ENCODE peak calls at places on chromosomes 3 and 15, in ten cellular contexts. Q is GM23248; X is NCI-H1092; O is cerebellar nuclear complex; T is C1 segment of cervical spinal cord; P is DMS 273 treated with DMSO at 0.1 percent for 48 hours; V is activated naive CD8-positive, alpha-beta T cell treated with anti-CD3 and anti-CD28 coated beads for 36 hours; S is NCI-H2081; D is NCI-H1436; N is left colon. U is an unnamed sample.

GRCh38 chr15:61195116-61196002 is 33.7 kb downstream of the RORA start:
- DNase-seq in Q (peak; percentile 61), X (peak; percentile 18), O (no peak), T (no peak), P (peak; percentile 1), V (no peak), S (no peak), D (no peak), N (no peak), U (no peak)

GRCh38 chr15:80588801-80589200 is 106.3 kb upstream of the ABHD17C start:
- DNase-seq in Q (peak; percentile 94), X (no peak), O (no peak), T (no peak), P (no peak), V (no peak), S (no peak), D (no peak), N (no peak), U (no peak)

GRCh38 chr3:127549826-127550487 is 40.6 kb downstream of the TPRA1 start:
- DNase-seq in Q (no peak), X (no peak), O (no peak), T (no peak), P (no peak), V (no peak), S (no peak), D (no peak), N (no peak), U (no peak)

GRCh38 chr15:62362608-62363007 is 197.5 kb upstream of the C2CD4B start:
- DNase-seq in Q (peak; percentile 95), X (no peak), O (no peak), T (no peak), P (no peak), V (no peak), S (no peak), D (no peak), N (no peak), U (no peak)

GRCh38 chr3:120264963-120265362 is 20.1 kb downstream of the GPR156 start:
- DNase-seq in Q (no peak), X (no peak), O (no peak), T (no peak), P (no peak), V (no peak), S (no peak), D (no peak), N (no peak), U (no peak)

GRCh38 chr3:168395551-168395950 is 299.8 kb upstream of the GOLIM4 start:
- DNase-seq in Q (no peak), X (no peak), O (no peak), T (no peak), P (no peak), V (no peak), S (no peak), D (no peak), N (no peak), U (no peak)

GRCh38 chr3:170321326-170322034 is 36.0 kb upstream of the SKIL start:
- DNase-seq in Q (no peak), X (no peak), O (no peak), T (no peak), P (no peak), V (no peak), S (no peak), D (no peak), N (no peak), U (no peak)

GRCh38 chr15:55197362-55197705 is 593 bp upstream of the RSL24D1 start:
- DNase-seq in Q (no peak), X (no peak), O (no peak), T (no peak), P (no peak), V (no peak), S (no peak), D (no peak), N (no peak), U (no peak)

GRCh38 chr3:107574650-107575049 is 51.9 kb downstream of the BBX start:
- DNase-seq in Q (peak; percentile 66), X (no peak), O (no peak), T (no peak), P (peak; percentile 6), V (no peak), S (peak; percentile 11), D (no peak), N (no peak), U (no peak)

GRCh38 chr3:31550452-31551251 is 17.9 kb downstream of the STT3B start:
- DNase-seq in Q (peak; percentile 57), X (no peak), O (no peak), T (no peak), P (no peak), V (no peak), S (no peak), D (no peak), N (no peak), U (no peak)

GRCh38 chr15:97504031-97504430 is 456.5 kb upstream of the ARRDC4 start:
- DNase-seq in Q (no peak), X (no peak), O (no peak), T (no peak), P (no peak), V (no peak), S (no peak), D (no peak), N (no peak), U (no peak)

GRCh38 chr3:181103605-181104004 is 114.1 kb upstream of the DNAJC19 start:
- DNase-seq in Q (no peak), X (no peak), O (no peak), T (no peak), P (no peak), V (peak; percentile 12), S (peak; percentile 95), D (peak; percentile 15), N (no peak), U (no peak)

GRCh38 chr15:87826119-87826730 is 430.3 kb downstream of the NTRK3 start:
- DNase-seq in Q (no peak), X (no peak), O (no peak), T (no peak), P (no peak), V (no peak), S (no peak), D (no peak), N (no peak), U (no peak)

GRCh38 chr15:70337292-70338186 is 239.8 kb upstream of the TLE3 start:
- DNase-seq in Q (no peak), X (no peak), O (no peak), T (no peak), P (no peak), V (no peak), S (no peak), D (no peak), N (no peak), U (peak; percentile 33)

GRCh38 chr3:16433701-16434151 is 79.8 kb downstream of the RFTN1 start:
- DNase-seq in Q (no peak), X (no peak), O (no peak), T (no peak), P (no peak), V (no peak), S (no peak), D (no peak), N (no peak), U (no peak)

GRCh38 chr3:10507331-10507730 is 1.9 kb upstream of the ATP2B2 start:
- DNase-seq in Q (no peak), X (no peak), O (no peak), T (no peak), P (no peak), V (no peak), S (no peak), D (no peak), N (no peak), U (no peak)

GRCh38 chr3:190533511-190534282 is 19.8 kb downstream of the IL1RAP start:
- DNase-seq in Q (peak; percentile 97), X (no peak), O (no peak), T (peak; percentile 35), P (no peak), V (no peak), S (no peak), D (no peak), N (peak; percentile 15), U (peak; percentile 80)

GRCh38 chr3:69890094-69890493 is 109.4 kb upstream of the SAMMSON start:
- DNase-seq in Q (peak; percentile 42), X (no peak), O (no peak), T (no peak), P (no peak), V (peak; percentile 13), S (no peak), D (no peak), N (no peak), U (no peak)

GRCh38 chr15:85615930-85616329 is 178.8 kb downstream of the KLHL25 start:
- DNase-seq in Q (peak; percentile 61), X (no peak), O (no peak), T (no peak), P (no peak), V (peak; percentile 20), S (no peak), D (no peak), N (no peak), U (no peak)

GRCh38 chr3:141164844-141165243 is 66.8 kb upstream of the PXYLP1 start:
- DNase-seq in Q (no peak), X (no peak), O (no peak), T (no peak), P (no peak), V (no peak), S (no peak), D (no peak), N (no peak), U (no peak)